ENCODE peak calls at places on chromosomes 12 and 14, in four cellular contexts. One of them, this sample, is unnamed.

GRCh38 chr12:54890339-54890738 is 36.0 kb downstream of the MUCL1 start:
- DNase-seq in PC-9: no peak
- DNase-seq in stimulated activated CD8-positive, alpha-beta memory T cell treated with anti-CD3 and anti-CD28 coated beads, Interleukin-15, amount 100 ng/mL, for 24 hours: no peak
- DNase-seq in NCI-H774: peak
- DNase-seq in this sample: no peak

GRCh38 chr14:102777711-102778615 is 714 bp downstream of the TRAF3 start:
- DNase-seq in stimulated activated CD8-positive, alpha-beta memory T cell treated with anti-CD3 and anti-CD28 coated beads, Interleukin-15, amount 100 ng/mL, for 24 hours: no peak
- DNase-seq in PC-9: peak
- DNase-seq in NCI-H774: no peak
- DNase-seq in this sample: peak

GRCh38 chr14:67457782-67458181 is 30.7 kb downstream of the TMEM229B start:
- DNase-seq in stimulated activated CD8-positive, alpha-beta memory T cell treated with anti-CD3 and anti-CD28 coated beads, Interleukin-15, amount 100 ng/mL, for 24 hours: no peak
- DNase-seq in NCI-H774: no peak
- DNase-seq in PC-9: peak
- DNase-seq in this sample: no peak

GRCh38 chr12:46908236-46908935 is 82.6 kb upstream of the SLC38A4 start:
- DNase-seq in PC-9: peak
- DNase-seq in NCI-H774: no peak
- DNase-seq in stimulated activated CD8-positive, alpha-beta memory T cell treated with anti-CD3 and anti-CD28 coated beads, Interleukin-15, amount 100 ng/mL, for 24 hours: no peak
- DNase-seq in this sample: no peak

GRCh38 chr14:85421166-85421877 is 108.6 kb upstream of the FLRT2 start:
- DNase-seq in PC-9: peak
- DNase-seq in stimulated activated CD8-positive, alpha-beta memory T cell treated with anti-CD3 and anti-CD28 coated beads, Interleukin-15, amount 100 ng/mL, for 24 hours: no peak
- DNase-seq in NCI-H774: no peak
- DNase-seq in this sample: no peak

GRCh38 chr14:79552778-79553177 is 658.5 kb downstream of the DIO2 start:
- DNase-seq in NCI-H774: no peak
- DNase-seq in stimulated activated CD8-positive, alpha-beta memory T cell treated with anti-CD3 and anti-CD28 coated beads, Interleukin-15, amount 100 ng/mL, for 24 hours: no peak
- DNase-seq in PC-9: no peak
- DNase-seq in this sample: no peak

GRCh38 chr14:76546426-76547221 is 170.7 kb downstream of the ESRRB start:
- DNase-seq in NCI-H774: peak
- DNase-seq in stimulated activated CD8-positive, alpha-beta memory T cell treated with anti-CD3 and anti-CD28 coated beads, Interleukin-15, amount 100 ng/mL, for 24 hours: no peak
- DNase-seq in PC-9: peak
- DNase-seq in this sample: no peak

GRCh38 chr14:20512139-20512905 is 7.0 kb downstream of the RNASE10 start:
- DNase-seq in stimulated activated CD8-positive, alpha-beta memory T cell treated with anti-CD3 and anti-CD28 coated beads, Interleukin-15, amount 100 ng/mL, for 24 hours: no peak
- DNase-seq in NCI-H774: no peak
- DNase-seq in PC-9: no peak
- DNase-seq in this sample: no peak

GRCh38 chr12:39331539-39332261 is 111.2 kb downstream of the KIF21A start:
- DNase-seq in PC-9: no peak
- DNase-seq in stimulated activated CD8-positive, alpha-beta memory T cell treated with anti-CD3 and anti-CD28 coated beads, Interleukin-15, amount 100 ng/mL, for 24 hours: no peak
- DNase-seq in NCI-H774: no peak
- DNase-seq in this sample: no peak

GRCh38 chr14:73503648-73504047 is 12.9 kb downstream of the RIOX1 start:
- DNase-seq in NCI-H774: no peak
- DNase-seq in stimulated activated CD8-positive, alpha-beta memory T cell treated with anti-CD3 and anti-CD28 coated beads, Interleukin-15, amount 100 ng/mL, for 24 hours: no peak
- DNase-seq in PC-9: no peak
- DNase-seq in this sample: no peak

GRCh38 chr12:75738486-75738885 is 227.1 kb upstream of the KRR1 start:
- DNase-seq in NCI-H774: no peak
- DNase-seq in PC-9: no peak
- DNase-seq in stimulated activated CD8-positive, alpha-beta memory T cell treated with anti-CD3 and anti-CD28 coated beads, Interleukin-15, amount 100 ng/mL, for 24 hours: no peak
- DNase-seq in this sample: no peak

GRCh38 chr14:99579903-99580570 is 24.0 kb downstream of the CCDC85C start:
- DNase-seq in PC-9: peak
- DNase-seq in stimulated activated CD8-positive, alpha-beta memory T cell treated with anti-CD3 and anti-CD28 coated beads, Interleukin-15, amount 100 ng/mL, for 24 hours: no peak
- DNase-seq in NCI-H774: no peak
- DNase-seq in this sample: no peak

GRCh38 chr14:95515080-95515489 is 1.4 kb downstream of the SYNE3 start:
- DNase-seq in NCI-H774: no peak
- DNase-seq in stimulated activated CD8-positive, alpha-beta memory T cell treated with anti-CD3 and anti-CD28 coated beads, Interleukin-15, amount 100 ng/mL, for 24 hours: no peak
- DNase-seq in PC-9: no peak
- DNase-seq in this sample: no peak

GRCh38 chr14:56482306-56482705 is 97.3 kb upstream of the TMEM260 start:
- DNase-seq in NCI-H774: no peak
- DNase-seq in PC-9: peak
- DNase-seq in stimulated activated CD8-positive, alpha-beta memory T cell treated with anti-CD3 and anti-CD28 coated beads, Interleukin-15, amount 100 ng/mL, for 24 hours: no peak
- DNase-seq in this sample: no peak

GRCh38 chr12:68610435-68611093 is at the start of gene RAP1B:
- DNase-seq in PC-9: peak
- DNase-seq in NCI-H774: peak
- DNase-seq in stimulated activated CD8-positive, alpha-beta memory T cell treated with anti-CD3 and anti-CD28 coated beads, Interleukin-15, amount 100 ng/mL, for 24 hours: peak
- DNase-seq in this sample: peak

GRCh38 chr14:74501135-74501614 is 7.6 kb downstream of the ISCA2 start:
- DNase-seq in PC-9: peak
- DNase-seq in NCI-H774: no peak
- DNase-seq in stimulated activated CD8-positive, alpha-beta memory T cell treated with anti-CD3 and anti-CD28 coated beads, Interleukin-15, amount 100 ng/mL, for 24 hours: no peak
- DNase-seq in this sample: no peak

GRCh38 chr14:75242546-75243273 is 35.9 kb upstream of the FOS start:
- DNase-seq in PC-9: no peak
- DNase-seq in NCI-H774: peak
- DNase-seq in stimulated activated CD8-positive, alpha-beta memory T cell treated with anti-CD3 and anti-CD28 coated beads, Interleukin-15, amount 100 ng/mL, for 24 hours: no peak
- DNase-seq in this sample: peak

GRCh38 chr12:69105101-69105613 is 134.2 kb upstream of the CPSF6 start:
- DNase-seq in PC-9: no peak
- DNase-seq in stimulated activated CD8-positive, alpha-beta memory T cell treated with anti-CD3 and anti-CD28 coated beads, Interleukin-15, amount 100 ng/mL, for 24 hours: no peak
- DNase-seq in NCI-H774: no peak
- DNase-seq in this sample: no peak

GRCh38 chr14:50726372-50727107 is 58.4 kb upstream of the SAV1 start:
- DNase-seq in stimulated activated CD8-positive, alpha-beta memory T cell treated with anti-CD3 and anti-CD28 coated beads, Interleukin-15, amount 100 ng/mL, for 24 hours: no peak
- DNase-seq in PC-9: no peak
- DNase-seq in NCI-H774: no peak
- DNase-seq in this sample: no peak

GRCh38 chr12:79900951-79901350 is 33.9 kb downstream of the PPP1R12A start:
- DNase-seq in stimulated activated CD8-positive, alpha-beta memory T cell treated with anti-CD3 and anti-CD28 coated beads, Interleukin-15, amount 100 ng/mL, for 24 hours: no peak
- DNase-seq in PC-9: no peak
- DNase-seq in NCI-H774: no peak
- DNase-seq in this sample: no peak

GRCh38 chr14:64109821-64110554 is 184.2 kb downstream of the ESR2 start:
- DNase-seq in stimulated activated CD8-positive, alpha-beta memory T cell treated with anti-CD3 and anti-CD28 coated beads, Interleukin-15, amount 100 ng/mL, for 24 hours: no peak
- DNase-seq in NCI-H774: no peak
- DNase-seq in PC-9: no peak
- DNase-seq in this sample: no peak

GRCh38 chr12:63940295-63940997 is 95.9 kb downstream of the SRGAP1 start:
- DNase-seq in stimulated activated CD8-positive, alpha-beta memory T cell treated with anti-CD3 and anti-CD28 coated beads, Interleukin-15, amount 100 ng/mL, for 24 hours: no peak
- DNase-seq in PC-9: no peak
- DNase-seq in NCI-H774: no peak
- DNase-seq in this sample: no peak

GRCh38 chr14:101480747-101481530 is 80.4 kb upstream of the DIO3 start:
- DNase-seq in NCI-H774: no peak
- DNase-seq in stimulated activated CD8-positive, alpha-beta memory T cell treated with anti-CD3 and anti-CD28 coated beads, Interleukin-15, amount 100 ng/mL, for 24 hours: no peak
- DNase-seq in PC-9: peak
- DNase-seq in this sample: peak

GRCh38 chr12:123761841-123762714 is at the start of gene DNAH10:
- DNase-seq in stimulated activated CD8-positive, alpha-beta memory T cell treated with anti-CD3 and anti-CD28 coated beads, Interleukin-15, amount 100 ng/mL, for 24 hours: no peak
- DNase-seq in NCI-H774: peak
- DNase-seq in PC-9: peak
- DNase-seq in this sample: no peak

GRCh38 chr14:44279357-44279756 is 227.7 kb downstream of the FSCB start:
- DNase-seq in stimulated activated CD8-positive, alpha-beta memory T cell treated with anti-CD3 and anti-CD28 coated beads, Interleukin-15, amount 100 ng/mL, for 24 hours: no peak
- DNase-seq in PC-9: no peak
- DNase-seq in NCI-H774: no peak
- DNase-seq in this sample: no peak

GRCh38 chr14:70789361-70789760 is 20.0 kb downstream of the MAP3K9 start:
- DNase-seq in stimulated activated CD8-positive, alpha-beta memory T cell treated with anti-CD3 and anti-CD28 coated beads, Interleukin-15, amount 100 ng/mL, for 24 hours: no peak
- DNase-seq in PC-9: no peak
- DNase-seq in NCI-H774: no peak
- DNase-seq in this sample: no peak

GRCh38 chr12:94427520-94428381 is 31.9 kb downstream of the CEP83 start:
- DNase-seq in stimulated activated CD8-positive, alpha-beta memory T cell treated with anti-CD3 and anti-CD28 coated beads, Interleukin-15, amount 100 ng/mL, for 24 hours: no peak
- DNase-seq in PC-9: no peak
- DNase-seq in NCI-H774: no peak
- DNase-seq in this sample: no peak

GRCh38 chr12:27635349-27635972 is 60.8 kb upstream of the REP15 start:
- DNase-seq in PC-9: no peak
- DNase-seq in stimulated activated CD8-positive, alpha-beta memory T cell treated with anti-CD3 and anti-CD28 coated beads, Interleukin-15, amount 100 ng/mL, for 24 hours: no peak
- DNase-seq in NCI-H774: no peak
- DNase-seq in this sample: no peak